ENCODE peak calls at places on chromosomes 12 and 14, in five cellular contexts. R is neuronal stem cell, U is IMR-90, O is mesenchymal stem cell, P is H1. L is an unnamed sample. For H3K4me1, the result is how much of the 10 kb centered on the place peaks cover.

GRCh38 chr14:74516451-74517155 is 23.0 kb downstream of the ISCA2 start:
- DNase-seq in R (no peak), U (peak), O (peak), P (no peak), L (peak)

GRCh38 chr12:126668538-126668937 is 1598.4 kb upstream of the TMEM132C start:
- DNase-seq in R (no peak), U (no peak), O (no peak), P (no peak), L (no peak)

GRCh38 chr14:60760648-60761364 is 26.2 kb downstream of the MNAT1 start:
- DNase-seq in R (no peak), U (no peak), O (no peak), P (peak), L (peak)

GRCh38 chr14:83558946-83559345 is 1971.0 kb upstream of the FLRT2 start:
- DNase-seq in R (no peak), U (no peak), O (no peak), P (no peak), L (no peak)

GRCh38 chr14:85124896-85125295 is 405.0 kb upstream of the FLRT2 start:
- DNase-seq in R (no peak), U (no peak), O (peak), P (no peak), L (no peak)

GRCh38 chr14:52802597-52802996 is 11.2 kb upstream of the GNPNAT1 start:
- DNase-seq in R (no peak), U (peak), O (peak), P (no peak), L (no peak)

GRCh38 chr14:72451081-72451972 is 442.6 kb downstream of the DPF3 start:
- DNase-seq in R (peak), U (no peak), O (peak), P (no peak), L (no peak)

GRCh38 chr14:51605575-51605974 is 46.1 kb upstream of the FRMD6 start:
- DNase-seq in R (no peak), U (no peak), O (no peak), P (no peak), L (no peak)

GRCh38 chr12:91529829-91530228 is 347.2 kb upstream of the DCN start:
- DNase-seq in R (no peak), U (no peak), O (no peak), P (no peak), L (no peak)

GRCh38 chr12:119149270-119149669 is 29.5 kb upstream of the HSPB8 start:
- DNase-seq in R (no peak), U (no peak), O (no peak), P (no peak), L (no peak)

DNA sequence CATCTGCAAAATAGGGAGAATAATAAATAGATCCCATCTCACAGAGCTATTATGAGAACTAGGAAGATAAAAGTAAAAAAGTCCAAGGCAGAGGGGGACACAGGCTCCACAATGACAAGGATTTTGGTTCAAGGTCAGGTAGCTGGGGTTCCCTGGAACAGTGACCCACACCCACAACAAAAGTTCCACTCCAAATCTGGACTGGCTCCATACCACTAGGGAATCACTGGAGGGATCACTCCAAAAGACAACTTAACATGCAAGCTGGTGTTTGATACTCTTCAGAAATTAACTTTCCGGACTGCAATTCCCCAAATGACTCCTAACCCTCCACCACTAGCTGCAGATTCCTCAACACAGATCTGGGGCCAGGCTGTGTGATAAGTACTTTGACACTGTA is 54.9 kb downstream of the ITPK1 start:
- DNase-seq in R (no peak), U (no peak), O (no peak), P (no peak), L (no peak)
- H3K4me1 ChIP-seq in R (under half), U (under half), O (under half), P (under half), L (under half)

GRCh38 chr14:70907172-70907995 is at the start of gene PCNX1:
- DNase-seq in R (peak), U (peak), O (peak), P (peak), L (peak)
- H4K91ac ChIP-seq in R (no peak), U (peak), O (peak), P (peak), L (no peak)

DNA sequence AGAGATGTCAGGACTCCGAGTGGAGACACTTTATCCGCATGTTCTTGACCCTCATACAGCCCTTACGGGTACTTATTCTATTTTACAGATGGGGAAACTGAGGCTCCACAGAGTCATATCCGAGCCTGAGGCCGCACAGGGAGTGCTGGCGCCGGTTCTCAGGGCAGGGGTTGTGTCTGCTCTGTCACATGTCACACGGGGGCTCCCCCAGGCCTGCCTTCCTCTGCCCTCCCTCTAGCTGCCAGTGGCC is 988 bp upstream of the INF2 start:
- DNase-seq in R (no peak), U (no peak), O (no peak), P (no peak), L (no peak)
- H3K4me1 ChIP-seq in R (under half), U (under half), O (half or more), P (under half), L (under half)

DNA sequence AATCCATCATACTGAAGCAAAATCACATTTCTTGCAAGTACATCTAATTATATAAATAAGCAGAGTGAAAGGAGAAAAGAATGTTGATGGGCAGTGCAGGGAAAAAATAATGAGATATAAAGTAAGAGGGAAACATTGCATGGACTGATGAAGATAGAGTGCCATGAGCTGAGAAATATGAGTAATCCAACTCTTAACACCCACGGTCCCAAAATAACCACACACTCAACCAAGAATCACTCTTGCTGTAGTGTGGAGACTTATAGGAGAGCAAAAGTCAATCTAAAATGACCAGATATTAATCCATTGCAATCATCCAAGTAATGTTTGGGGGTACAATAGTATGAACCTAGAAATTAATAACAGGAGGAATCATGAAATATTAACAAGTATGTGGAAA is 40.2 kb downstream of the MYF5 start:
- DNase-seq in R (no peak), U (peak), O (no peak), P (no peak), L (no peak)
- H4K91ac ChIP-seq in R (no peak), U (no peak), O (no peak), P (no peak), L (no peak)

DNA sequence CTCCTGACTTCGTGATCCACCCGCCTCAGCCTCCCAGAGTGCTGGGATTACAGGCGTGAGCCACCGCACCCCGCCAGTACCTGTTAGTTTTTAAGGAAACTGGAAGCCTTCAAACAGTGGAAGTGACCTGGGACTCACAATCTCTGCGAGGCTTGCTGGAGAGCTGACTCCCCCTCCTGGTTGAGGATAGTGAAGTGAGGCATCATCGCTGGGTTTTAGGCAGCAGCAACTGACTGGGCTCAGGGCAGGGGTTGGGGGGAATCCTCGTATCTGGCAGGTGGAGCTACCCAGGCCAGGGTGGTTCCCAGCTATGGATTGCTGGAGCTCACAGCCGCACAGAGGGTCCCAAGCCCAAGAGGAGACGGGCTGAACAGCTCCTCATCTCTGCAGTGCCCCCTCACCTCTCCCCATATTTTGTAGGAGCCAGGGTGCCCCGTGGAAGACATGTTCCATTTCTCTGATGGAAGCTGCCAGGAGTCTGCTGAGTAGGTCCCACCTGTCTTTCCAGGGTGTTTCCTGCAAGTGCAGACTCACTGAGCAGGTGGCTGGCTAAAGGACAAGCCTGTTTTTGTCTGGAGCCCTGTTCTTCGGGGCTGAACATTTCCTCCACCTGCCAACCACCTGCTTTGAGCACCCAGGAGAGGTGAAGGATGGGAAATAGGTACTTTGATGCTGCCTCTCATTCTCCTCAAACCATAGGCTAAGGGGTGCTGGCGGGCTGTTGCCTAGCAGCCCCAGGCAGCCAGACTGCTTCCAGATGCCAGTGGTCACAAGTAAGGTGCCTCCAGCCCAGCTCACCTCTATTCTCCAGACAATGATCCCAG is 3.1 kb downstream of the AVIL start:
- DNase-seq in R (no peak), U (no peak), O (no peak), P (peak), L (peak)
- H3K4me1 ChIP-seq in R (under half), U (under half), O (under half), P (under half), L (under half)

DNA sequence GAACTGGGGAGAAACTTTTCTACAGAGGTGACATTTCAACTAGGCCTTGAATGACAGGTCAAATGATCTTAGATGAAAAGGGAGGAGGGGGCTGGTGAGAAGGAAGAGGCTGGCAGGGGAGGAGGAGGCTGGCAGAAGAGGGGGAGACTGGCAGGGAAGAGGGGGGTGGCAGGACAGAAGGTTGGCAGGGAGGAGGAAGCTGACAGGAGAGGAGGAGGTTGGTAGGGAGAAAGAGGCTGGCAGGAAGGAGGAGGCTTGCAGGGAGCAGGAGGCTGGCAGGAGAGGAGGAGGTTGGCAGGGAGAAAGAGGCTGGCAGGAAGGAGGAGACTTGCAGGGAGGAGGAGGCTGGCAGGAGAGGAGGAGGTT is 63.4 kb upstream of the PPP4R3A start:
- DNase-seq in R (no peak), U (no peak), O (no peak), P (no peak), L (no peak)
- H4K91ac ChIP-seq in R (no peak), U (no peak), O (no peak), P (no peak), L (no peak)

DNA sequence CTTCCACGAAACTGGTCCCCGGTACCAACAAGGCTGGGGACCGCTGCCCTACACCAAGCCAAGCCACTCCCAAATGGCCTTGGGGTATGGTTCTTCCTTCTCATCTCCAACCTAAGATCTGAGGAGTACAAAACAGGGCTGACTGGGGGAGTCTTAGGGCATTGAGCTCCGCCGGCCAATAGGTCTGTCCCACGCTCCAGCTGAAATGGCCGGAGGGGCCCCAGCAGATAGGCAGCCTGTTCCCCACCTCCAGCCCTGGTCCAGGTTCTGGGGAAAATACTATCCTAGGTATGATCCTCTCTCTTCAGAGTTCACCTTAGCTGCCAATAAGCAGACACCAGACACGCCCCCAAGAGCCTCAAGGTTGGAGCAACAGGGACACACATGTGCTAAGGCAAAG is 90.2 kb downstream of the ACTN1 start:
- DNase-seq in R (no peak), U (no peak), O (no peak), P (no peak), L (no peak)
- H3K4me1 ChIP-seq in R (under half), U (under half), O (under half), P (under half), L (under half)

GRCh38 chr14:36396798-36397197 is 76.4 kb upstream of the MBIP start:
- DNase-seq in R (no peak), U (no peak), O (no peak), P (no peak), L (no peak)
- H4K91ac ChIP-seq in R (no peak), U (no peak), O (no peak), P (no peak), L (no peak)

L was measured in H9.